ENCODE peak calls at places on chromosomes 16 and 17, in ten cellular contexts. D, W, I, C, X, P, U, Q, A and K are unnamed samples.

GRCh38 chr16:14510581-14510938 is 119.5 kb downstream of the PARN start:
- DNase-seq in D (no peak), W (no peak), I (no peak), C (no peak), X (no peak), P (no peak), U (no peak), Q (no peak), A (no peak), K (no peak)

GRCh38 chr17:75350706-75351105 is 54.8 kb downstream of the GRB2 start:
- DNase-seq in D (peak), W (no peak), I (no peak), C (no peak), X (no peak), P (no peak), U (no peak), Q (no peak), A (no peak), K (no peak)

GRCh38 chr16:14062261-14062660 is 8.9 kb upstream of the MRTFB start:
- DNase-seq in D (no peak), W (no peak), I (no peak), C (no peak), X (no peak), P (no peak), U (no peak), Q (no peak), A (no peak), K (no peak)

GRCh38 chr17:71937914-71938313 is 182.9 kb upstream of the SOX9 start:
- DNase-seq in D (no peak), W (peak), I (no peak), C (no peak), X (no peak), P (no peak), U (no peak), Q (no peak), A (no peak), K (no peak)

GRCh38 chr16:1890024-1890700 is 18.2 kb upstream of the MEIOB start:
- DNase-seq in D (no peak), W (no peak), I (no peak), C (no peak), X (no peak), P (no peak), U (no peak), Q (no peak), A (no peak), K (no peak)

GRCh38 chr17:53721101-53721500 is 101.6 kb upstream of the KIF2B start:
- DNase-seq in D (no peak), W (no peak), I (peak), C (no peak), X (no peak), P (no peak), U (no peak), Q (no peak), A (no peak), K (no peak)

GRCh38 chr17:42603318-42603717 is 5.9 kb downstream of the RETREG3 start:
- DNase-seq in D (no peak), W (no peak), I (no peak), C (no peak), X (no peak), P (no peak), U (no peak), Q (no peak), A (no peak), K (no peak)

GRCh38 chr17:80146121-80147034 is 550 bp downstream of the EIF4A3 start:
- DNase-seq in D (peak), W (peak), I (peak), C (no peak), X (peak), P (no peak), U (no peak), Q (no peak), A (peak), K (no peak)

GRCh38 chr16:8632675-8633182 is 11.2 kb downstream of the METTL22 start:
- DNase-seq in D (no peak), W (no peak), I (no peak), C (no peak), X (no peak), P (no peak), U (no peak), Q (peak), A (no peak), K (no peak)

GRCh38 chr17:38673714-38674012 is 1.1 kb downstream of the EPOP start:
- DNase-seq in D (no peak), W (no peak), I (no peak), C (no peak), X (no peak), P (no peak), U (peak), Q (no peak), A (no peak), K (no peak)

GRCh38 chr17:64133546-64134215 is 3.7 kb upstream of the ERN1 start:
- DNase-seq in D (peak), W (peak), I (peak), C (peak), X (no peak), P (no peak), U (peak), Q (no peak), A (peak), K (no peak)

GRCh38 chr17:49583226-49583625 is 7.6 kb downstream of the NXPH3 start:
- DNase-seq in D (no peak), W (no peak), I (no peak), C (no peak), X (no peak), P (no peak), U (no peak), Q (peak), A (no peak), K (no peak)

GRCh38 chr17:6070280-6070894 is at the start of gene WSCD1:
- DNase-seq in D (no peak), W (peak), I (no peak), C (no peak), X (no peak), P (no peak), U (peak), Q (peak), A (no peak), K (no peak)

GRCh38 chr17:7440823-7441174 is 1.5 kb downstream of the FGF11 start:
- DNase-seq in D (no peak), W (peak), I (no peak), C (no peak), X (no peak), P (no peak), U (peak), Q (peak), A (no peak), K (no peak)

GRCh38 chr17:29050176-29050575 is 7.2 kb downstream of the PIPOX start:
- DNase-seq in D (no peak), W (no peak), I (no peak), C (no peak), X (no peak), P (no peak), U (no peak), Q (no peak), A (no peak), K (no peak)

GRCh38 chr16:27463741-27464662 is 62.0 kb downstream of the IL21R start:
- DNase-seq in D (no peak), W (no peak), I (no peak), C (no peak), X (peak), P (no peak), U (no peak), Q (no peak), A (peak), K (no peak)

GRCh38 chr17:75491680-75492079 is 23.7 kb downstream of the CASKIN2 start:
- DNase-seq in D (no peak), W (no peak), I (no peak), C (no peak), X (no peak), P (no peak), U (no peak), Q (no peak), A (no peak), K (no peak)

GRCh38 chr17:64005734-64006167 is 7.6 kb downstream of the PRR29 start:
- DNase-seq in D (no peak), W (no peak), I (no peak), C (no peak), X (no peak), P (no peak), U (no peak), Q (peak), A (no peak), K (no peak)

GRCh38 chr16:23209606-23210005 is 27.1 kb downstream of the SCNN1G start:
- DNase-seq in D (no peak), W (no peak), I (no peak), C (no peak), X (no peak), P (no peak), U (no peak), Q (no peak), A (no peak), K (no peak)

DNA sequence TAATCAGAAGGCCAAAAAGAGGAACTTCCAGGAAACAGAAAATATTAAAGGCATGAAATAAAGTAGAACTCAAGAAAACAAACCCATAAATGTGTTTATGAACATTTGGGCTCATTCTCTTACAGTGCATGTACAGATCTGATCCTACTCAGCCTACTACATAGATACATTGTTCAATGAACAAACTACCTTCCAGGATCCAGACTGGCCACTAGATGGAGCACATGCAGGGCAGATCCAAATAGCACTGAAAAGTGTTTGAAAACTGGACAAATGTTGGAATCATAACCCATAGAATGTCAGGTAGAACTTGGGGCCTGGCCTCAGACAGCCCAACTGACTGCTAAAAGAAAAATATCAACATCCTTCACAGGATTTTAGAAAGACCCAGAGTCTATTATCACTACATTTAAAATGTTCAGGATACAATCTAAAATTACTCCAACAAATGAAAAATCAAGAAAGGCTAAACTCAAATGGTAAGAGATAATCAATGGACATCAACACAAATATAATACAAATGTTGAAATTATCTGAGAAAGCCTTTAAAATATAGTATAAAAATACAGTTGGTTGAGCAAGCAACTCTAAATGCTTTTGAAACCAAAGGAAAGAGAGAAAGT is 122.4 kb upstream of the NUDT7 start:
- DNase-seq in D (no peak), W (peak), I (peak), C (peak), X (no peak), P (no peak), U (peak), Q (no peak), A (no peak), K (no peak)
- H3K27ac ChIP-seq in D (no peak), W (no peak), I (no peak), C (no peak), X (no peak), P (no peak), U (no peak), Q (no peak), A (no peak), K (no peak)

DNA sequence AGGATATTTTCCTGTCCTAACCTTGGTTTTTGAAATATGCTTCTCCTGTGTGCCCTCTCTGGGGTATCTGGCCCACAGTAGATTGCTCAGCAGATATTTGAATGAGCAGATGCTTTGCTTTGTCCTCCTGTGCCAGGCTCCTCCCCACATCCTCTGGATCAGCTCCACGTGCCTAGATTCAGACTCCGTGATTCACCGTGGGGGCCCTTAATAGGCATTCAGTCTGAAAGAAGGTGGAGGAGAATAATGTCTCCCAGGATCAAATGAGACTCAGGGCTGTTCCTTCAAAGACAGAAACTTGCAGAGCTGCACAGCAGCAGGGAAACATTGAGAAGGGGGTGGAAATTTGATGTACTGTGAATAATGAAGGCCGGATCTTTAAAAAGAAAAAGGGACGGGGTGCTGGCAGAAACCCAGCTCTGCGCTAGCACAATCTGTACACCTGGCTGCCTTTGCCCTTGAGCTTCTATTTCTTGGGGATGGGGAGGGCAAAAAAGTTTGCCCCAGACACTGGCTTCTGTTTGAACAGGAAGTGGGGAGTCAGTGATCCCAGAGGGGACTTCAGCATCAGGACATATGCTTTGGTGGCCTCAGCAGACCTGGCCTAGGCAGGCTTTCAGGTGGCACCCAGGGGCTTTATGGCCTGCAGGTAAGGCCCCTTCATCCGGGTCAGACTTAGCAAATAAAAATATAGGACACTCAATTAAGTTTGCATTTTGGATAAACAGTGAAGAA is 15.9 kb upstream of the SLC12A3 start:
- DNase-seq in D (no peak), W (peak), I (peak), C (peak), X (no peak), P (no peak), U (no peak), Q (no peak), A (no peak), K (peak)
- H3K27ac ChIP-seq in D (no peak), W (peak), I (peak), C (peak), X (no peak), P (peak), U (peak), Q (no peak), A (no peak), K (peak)

DNA sequence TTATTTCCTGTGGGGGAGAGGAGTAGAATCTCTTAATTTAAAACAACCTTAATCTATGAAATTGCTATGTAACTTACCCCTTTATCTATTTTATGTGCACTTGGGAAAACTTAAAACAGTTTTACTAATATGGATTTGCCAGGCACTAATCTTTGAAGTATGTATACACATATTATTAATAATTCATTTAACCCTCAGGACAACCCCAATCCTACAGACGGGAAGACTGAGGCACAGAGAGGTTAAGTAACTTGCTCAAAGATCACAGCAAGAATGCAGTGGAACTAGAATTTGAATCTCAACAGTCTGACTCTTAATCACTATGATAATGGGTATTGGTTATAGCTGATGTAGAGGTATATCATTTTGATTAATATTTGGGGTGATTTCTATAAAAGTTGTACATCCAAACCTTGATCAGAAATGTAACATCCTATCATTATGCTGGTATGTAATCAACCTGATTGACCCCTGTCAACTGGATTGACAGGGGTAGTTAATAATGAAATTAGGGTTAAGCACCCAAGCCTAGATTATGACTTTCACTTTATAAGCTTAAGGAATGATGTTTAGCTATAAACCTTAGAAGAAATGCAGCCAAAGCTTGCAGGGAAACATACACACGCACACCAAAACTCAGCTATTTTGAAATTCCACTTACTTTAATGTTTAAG is 1.6 kb downstream of the MYO1D start:
- DNase-seq in D (no peak), W (no peak), I (no peak), C (no peak), X (no peak), P (no peak), U (no peak), Q (no peak), A (no peak), K (no peak)
- H3K27ac ChIP-seq in D (no peak), W (no peak), I (no peak), C (no peak), X (no peak), P (peak), U (peak), Q (no peak), A (no peak), K (no peak)

GRCh38 chr17:17048106-17048505 is 5.8 kb downstream of the MPRIP start:
- DNase-seq in D (no peak), W (no peak), I (no peak), C (no peak), X (no peak), P (no peak), U (no peak), Q (no peak), A (no peak), K (no peak)
- H3K27ac ChIP-seq in D (no peak), W (no peak), I (no peak), C (peak), X (no peak), P (no peak), U (no peak), Q (peak), A (no peak), K (no peak)

GRCh38 chr16:674968-675883 is at the start of gene RHBDL1:
- DNase-seq in D (no peak), W (peak), I (peak), C (no peak), X (no peak), P (no peak), U (peak), Q (no peak), A (no peak), K (no peak)
- H3K27ac ChIP-seq in D (no peak), W (no peak), I (no peak), C (peak), X (no peak), P (peak), U (no peak), Q (no peak), A (no peak), K (no peak)